ENCODE peak calls at places on chromosomes 16 and 17, in eight cellular contexts. J is amygdala, N is cardiac fibroblast, W is Daoy, M is left ventricle myocardium superior, X is kidney epithelial cell, R is aorta, Q is heart left ventricle. I is an unnamed sample.

GRCh38 chr16:85251225-85251760 is 139.0 kb upstream of the CIBAR2 start:
- DNase-seq in X (no peak), Q (no peak), R (no peak), J (no peak), W (no peak), M (no peak), N (no peak), I (no peak)

GRCh38 chr16:2835638-2836493 is 5.8 kb downstream of the ZG16B start:
- DNase-seq in W (peak), X (peak), R (peak), J (no peak), M (peak), N (peak), Q (no peak), I (peak)

GRCh38 chr16:31214705-31215286 is 877 bp downstream of the TRIM72 start:
- DNase-seq in J (no peak), N (no peak), Q (no peak), R (no peak), M (peak), W (no peak), X (no peak), I (no peak)

GRCh38 chr17:37048806-37049205 is 100.1 kb downstream of the AATF start:
- DNase-seq in X (no peak), N (no peak), J (no peak), M (no peak), R (no peak), W (no peak), Q (no peak), I (no peak)

GRCh38 chr16:22787456-22788189 is 26.3 kb upstream of the HS3ST2 start:
- DNase-seq in N (no peak), M (no peak), Q (no peak), R (no peak), X (peak), J (no peak), W (peak), I (no peak)

GRCh38 chr17:81003711-81004335 is 12.2 kb downstream of the CHMP6 start:
- DNase-seq in Q (no peak), W (peak), M (peak), J (no peak), X (no peak), R (no peak), N (no peak), I (no peak)

GRCh38 chr16:27315333-27316037 is 1.7 kb downstream of the IL4R start:
- DNase-seq in Q (peak), M (peak), X (no peak), W (peak), N (peak), J (no peak), R (peak), I (peak)

GRCh38 chr17:81434079-81434478 is 38.8 kb downstream of the BAHCC1 start:
- DNase-seq in W (peak), J (no peak), M (peak), X (peak), R (no peak), Q (no peak), N (no peak), I (no peak)

GRCh38 chr17:63434951-63435571 is 11.0 kb downstream of the CYB561 start:
- DNase-seq in M (peak), Q (peak), X (no peak), R (peak), N (peak), J (peak), W (peak), I (peak)

GRCh38 chr16:30780021-30780420 is 7.0 kb downstream of the ZNF629 start:
- DNase-seq in X (no peak), R (no peak), J (no peak), N (no peak), W (no peak), M (no peak), Q (no peak), I (no peak)

GRCh38 chr16:9256196-9256595 is 164.8 kb downstream of the HAPSTR1 start:
- DNase-seq in X (no peak), M (no peak), W (peak), R (no peak), N (no peak), J (no peak), Q (no peak), I (no peak)

GRCh38 chr16:27471661-27472060 is 69.7 kb downstream of the IL21R start:
- DNase-seq in W (no peak), J (no peak), R (peak), N (no peak), Q (no peak), M (no peak), X (no peak), I (no peak)

GRCh38 chr16:81005644-81006471 is 827 bp downstream of the CMC2 start:
- DNase-seq in M (no peak), J (no peak), X (no peak), R (no peak), N (peak), Q (peak), W (no peak), I (no peak)

GRCh38 chr16:82340531-82340930 is 170.5 kb upstream of the MPHOSPH6 start:
- DNase-seq in J (no peak), X (no peak), Q (no peak), N (no peak), R (no peak), W (no peak), M (no peak), I (no peak)

GRCh38 chr16:11253009-11253994 is 2.7 kb downstream of the SOCS1 start:
- DNase-seq in R (no peak), M (no peak), J (no peak), W (no peak), X (no peak), N (peak), Q (no peak), I (no peak)